ENCODE peak calls at places on chromosomes 5 and 9, in seven cellular contexts. N is IMR-90, O is neuronal stem cell, K is mesendoderm, I is mesenchymal stem cell, G is H1, E is trophoblast cell. F is an unnamed sample.

GRCh38 chr5:157485811-157486739 is 26.1 kb downstream of the NIPAL4 start:
- DNase-seq in N (no peak), O (no peak), K (no peak), I (no peak), G (no peak), E (no peak), F (no peak)

GRCh38 chr5:15383469-15383868 is 116.5 kb upstream of the FBXL7 start:
- DNase-seq in N (peak), O (no peak), K (peak), I (peak), G (no peak), E (peak), F (no peak)

GRCh38 chr9:116337015-116337414 is 183.4 kb downstream of the PAPPA start:
- DNase-seq in N (peak), O (no peak), K (no peak), I (peak), G (no peak), E (no peak), F (no peak)

GRCh38 chr9:89872913-89873707 is 268.3 kb downstream of the GADD45G start:
- DNase-seq in N (no peak), O (no peak), K (no peak), I (no peak), G (peak), E (no peak), F (peak)

GRCh38 chr5:138605254-138605972 is 30.2 kb upstream of the HSPA9 start:
- DNase-seq in N (no peak), O (no peak), K (no peak), I (peak), G (no peak), E (no peak), F (no peak)

GRCh38 chr5:81675420-81675819 is 75.5 kb downstream of the SSBP2 start:
- DNase-seq in N (no peak), O (no peak), K (no peak), I (no peak), G (no peak), E (no peak), F (no peak)

GRCh38 chr9:133996531-133997520 is 4.7 kb upstream of the VAV2 start:
- DNase-seq in N (no peak), O (no peak), K (no peak), I (no peak), G (no peak), E (no peak), F (no peak)

GRCh38 chr5:59565551-59565950 is 328.0 kb downstream of the PDE4D start:
- DNase-seq in N (no peak), O (no peak), K (no peak), I (no peak), G (no peak), E (no peak), F (no peak)

GRCh38 chr9:132946624-132947295 is 2.3 kb upstream of the TSC1 start:
- DNase-seq in N (peak), O (peak), K (peak), I (peak), G (no peak), E (no peak), F (peak)

GRCh38 chr5:1251678-1252580 is 26.7 kb downstream of the SLC6A18 start:
- DNase-seq in N (no peak), O (no peak), K (peak), I (no peak), G (no peak), E (no peak), F (no peak)

GRCh38 chr9:37798677-37799076 is 1.9 kb upstream of the DCAF10 start:
- DNase-seq in N (no peak), O (no peak), K (no peak), I (no peak), G (no peak), E (peak), F (no peak)

GRCh38 chr5:67178085-67178484 is 18.5 kb downstream of the CD180 start:
- DNase-seq in N (peak), O (no peak), K (no peak), I (no peak), G (no peak), E (peak), F (no peak)

GRCh38 chr5:10681605-10682428 is 79.2 kb downstream of the DAP start:
- DNase-seq in N (no peak), O (no peak), K (no peak), I (no peak), G (no peak), E (no peak), F (no peak)

GRCh38 chr5:96408841-96409458 is 24.1 kb downstream of the PCSK1 start:
- DNase-seq in N (no peak), O (no peak), K (no peak), I (no peak), G (no peak), E (no peak), F (no peak)

GRCh38 chr9:13841801-13842462 is 472.0 kb downstream of the NFIB start:
- DNase-seq in N (no peak), O (no peak), K (peak), I (no peak), G (no peak), E (no peak), F (no peak)

GRCh38 chr5:98749046-98749445 is 24.4 kb upstream of the RGMB start:
- DNase-seq in N (no peak), O (no peak), K (no peak), I (no peak), G (no peak), E (no peak), F (no peak)

GRCh38 chr9:114884787-114885452 is 45.5 kb downstream of the TNFSF8 start:
- DNase-seq in N (peak), O (no peak), K (no peak), I (peak), G (no peak), E (no peak), F (no peak)

GRCh38 chr9:125663127-125663526 is 43.9 kb downstream of the MAPKAP1 start:
- DNase-seq in N (peak), O (no peak), K (no peak), I (peak), G (no peak), E (no peak), F (no peak)

GRCh38 chr5:133564921-133565565 is 47.3 kb downstream of the FSTL4 start:
- DNase-seq in N (no peak), O (no peak), K (no peak), I (no peak), G (no peak), E (no peak), F (no peak)
- H3K23ac ChIP-seq in N (no peak), O (no peak), K (no peak), I (no peak), G (no peak), E (no peak), F (no peak)

DNA sequence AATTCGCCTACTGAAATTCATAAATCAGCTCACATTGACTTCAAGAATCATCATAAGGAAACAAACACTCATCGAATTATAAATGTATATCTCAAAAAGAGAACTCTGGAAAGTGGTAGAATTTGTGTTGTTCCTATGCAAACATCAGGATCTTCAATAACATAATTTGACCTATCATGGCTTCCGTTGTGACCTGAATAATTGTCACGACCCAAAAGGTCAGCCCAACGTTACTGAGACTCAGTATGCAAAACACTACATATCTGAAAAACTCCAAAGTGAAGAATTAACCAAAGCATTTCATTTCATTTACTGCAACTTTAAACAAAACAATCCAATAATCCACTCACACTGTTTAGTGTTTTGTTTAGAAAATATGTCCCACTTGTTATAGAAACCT is 1.2 kb downstream of the RAPGEF6 start:
- DNase-seq in N (no peak), O (no peak), K (no peak), I (no peak), G (no peak), E (no peak), F (no peak)
- H3K9ac ChIP-seq in N (peak), O (no peak), K (peak), I (peak), G (no peak), E (no peak), F (peak)

GRCh38 chr5:160030631-160031377 is 21.9 kb downstream of the TTC1 start:
- DNase-seq in N (peak), O (no peak), K (peak), I (peak), G (no peak), E (no peak), F (no peak)
- H3K23ac ChIP-seq in N (no peak), O (no peak), K (no peak), I (no peak), G (no peak), E (no peak), F (no peak)

DNA sequence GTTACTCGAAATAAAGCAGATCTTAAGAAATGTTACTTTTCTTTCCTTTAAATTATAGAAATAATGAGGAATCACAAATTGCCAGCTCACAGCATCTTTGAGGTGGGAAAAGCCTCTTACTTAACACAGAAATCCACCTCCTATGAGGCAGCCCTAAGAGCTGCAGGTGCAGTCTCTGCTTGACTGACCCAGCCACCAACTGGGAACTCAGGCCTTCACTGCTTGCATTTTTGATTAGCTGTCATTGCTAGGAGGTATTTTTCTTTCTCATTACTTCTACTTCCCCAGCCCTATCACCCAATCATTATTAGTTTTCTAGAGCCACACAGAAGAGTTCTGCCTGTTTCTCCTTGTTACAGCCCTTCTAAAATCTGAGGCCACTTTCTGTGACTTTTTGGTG is 416.5 kb upstream of the KLF4 start:
- DNase-seq in N (no peak), O (no peak), K (no peak), I (no peak), G (no peak), E (no peak), F (no peak)
- H3K9ac ChIP-seq in N (no peak), O (no peak), K (no peak), I (no peak), G (no peak), E (no peak), F (no peak)

GRCh38 chr5:147417133-147417813 is 92.6 kb downstream of the DPYSL3 start:
- DNase-seq in N (peak), O (no peak), K (no peak), I (peak), G (no peak), E (no peak), F (no peak)
- H3K23ac ChIP-seq in N (peak), O (no peak), K (no peak), I (no peak), G (no peak), E (no peak), F (no peak)

DNA sequence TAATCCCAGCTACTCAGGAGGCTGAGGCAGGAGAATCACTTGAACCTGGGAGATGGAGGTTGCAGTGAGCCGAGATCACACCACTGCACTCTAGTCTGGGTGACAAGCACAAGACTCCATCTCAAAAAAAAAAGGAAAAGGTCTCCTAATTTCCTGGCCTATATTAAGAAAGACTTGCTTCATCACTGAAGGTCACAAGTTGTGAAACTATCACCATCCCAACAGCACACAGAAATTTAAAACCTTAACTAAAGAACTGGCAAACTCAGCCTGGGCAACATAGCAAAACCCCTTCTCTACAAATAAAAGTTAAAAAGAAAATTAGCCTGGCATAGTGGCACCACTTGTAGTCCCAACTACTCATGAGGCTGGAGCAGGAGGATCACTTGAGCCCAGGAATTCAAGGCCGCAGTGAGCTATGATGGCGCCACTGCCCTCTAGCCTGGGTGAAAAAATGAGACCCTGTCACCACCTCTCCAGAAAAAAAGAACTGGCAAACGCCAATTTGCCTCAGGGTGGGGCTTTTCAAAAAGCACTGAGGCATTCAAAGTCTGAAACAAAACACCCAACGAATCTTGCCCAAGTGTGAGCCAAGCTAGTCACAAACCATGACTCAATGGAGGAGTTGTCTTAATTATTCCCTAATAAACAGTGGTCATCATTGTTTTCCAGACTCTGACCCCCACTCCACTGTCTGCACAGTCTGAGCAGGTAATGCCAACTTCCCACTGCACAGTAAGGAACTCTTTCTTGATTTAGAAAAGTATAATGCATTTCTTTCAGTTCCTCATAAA is 17.0 kb downstream of the FRMD3 start:
- DNase-seq in N (no peak), O (no peak), K (no peak), I (no peak), G (no peak), E (no peak), F (no peak)
- H3K9ac ChIP-seq in N (no peak), O (no peak), K (no peak), I (no peak), G (no peak), E (no peak), F (no peak)

GRCh38 chr9:105316703-105317102 is 72.3 kb downstream of the SLC44A1 start:
- DNase-seq in N (no peak), O (no peak), K (no peak), I (no peak), G (no peak), E (no peak), F (no peak)
- H3K23ac ChIP-seq in N (no peak), O (no peak), K (no peak), I (no peak), G (no peak), E (no peak), F (no peak)

GRCh38 chr5:38113456-38113855 is 144.9 kb upstream of the EGFLAM start:
- DNase-seq in N (no peak), O (no peak), K (no peak), I (no peak), G (no peak), E (peak), F (no peak)

GRCh38 chr5:38118080-38118479 is 140.3 kb upstream of the EGFLAM start:
- DNase-seq in N (no peak), O (no peak), K (no peak), I (no peak), G (no peak), E (no peak), F (no peak)

GRCh38 chr5:38113880-38114279 is 144.5 kb upstream of the EGFLAM start:
- DNase-seq in N (no peak), O (no peak), K (no peak), I (no peak), G (no peak), E (peak), F (no peak)

GRCh38 chr5:38112930-38113329 is 145.4 kb upstream of the EGFLAM start:
- DNase-seq in N (no peak), O (no peak), K (no peak), I (no peak), G (no peak), E (no peak), F (no peak)

DNA sequence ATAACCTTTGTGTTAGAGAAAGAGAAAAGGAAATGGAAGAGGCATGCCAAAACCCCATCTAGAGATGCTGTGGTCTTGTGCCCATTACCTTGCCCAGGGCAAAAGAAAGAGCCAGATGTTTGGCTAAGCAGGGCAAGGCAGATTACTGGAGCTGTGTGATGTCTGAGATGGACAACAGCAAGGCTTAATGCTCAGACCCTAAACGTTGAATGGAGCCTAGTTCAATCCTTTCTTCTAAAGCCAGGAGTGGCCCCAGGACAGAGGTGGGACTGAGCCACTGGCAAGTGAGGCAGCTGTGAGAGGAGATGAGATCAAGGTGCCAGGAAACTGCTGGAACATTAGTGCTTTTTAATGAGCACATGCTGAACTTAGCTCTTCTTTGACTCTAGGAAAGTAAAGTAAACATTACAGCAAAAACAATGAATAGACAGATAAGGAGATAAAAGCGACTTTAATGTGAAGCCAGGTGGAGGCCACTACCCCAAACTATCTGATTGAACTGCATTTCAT is 143.0 kb upstream of the EGFLAM start:
- DNase-seq in N (no peak), O (no peak), K (no peak), I (no peak), G (no peak), E (no peak), F (no peak)
- H3K9ac ChIP-seq in N (no peak), O (no peak), K (no peak), I (no peak), G (no peak), E (no peak), F (no peak)

GRCh38 chr9:130535818-130536521 is 43.4 kb upstream of the FUBP3 start:
- DNase-seq in N (peak), O (no peak), K (peak), I (peak), G (no peak), E (peak), F (no peak)
- H3K23ac ChIP-seq in N (no peak), O (no peak), K (no peak), I (peak), G (no peak), E (no peak), F (no peak)

F was measured in H9.